ENCODE peak calls at places on chromosomes 6 and 20, in six cellular contexts. K is endothelial cell; P is colonic mucosa; A is occipital lobe; S is H54; N is stimulated activated CD4-positive, alpha-beta T cell treated with anti-CD3 and anti-CD28 coated beads, Interleukin-15, amount 100 ng/mL, for 1 hour. Q is an unnamed sample.

GRCh38 chr6:155146205-155146604 is 117.6 kb upstream of the CLDN20 start:
- DNase-seq in K (no peak), P (no peak), A (no peak), S (no peak), N (no peak), Q (no peak)

GRCh38 chr20:53984354-53984753 is 86.0 kb downstream of the BCAS1 start:
- DNase-seq in K (no peak), P (no peak), A (no peak), S (no peak), N (no peak), Q (no peak)

GRCh38 chr6:14544689-14545088 is 427.1 kb downstream of the CD83 start:
- DNase-seq in K (no peak), P (no peak), A (no peak), S (no peak), N (no peak), Q (no peak)

GRCh38 chr20:24768977-24769675 is 179.9 kb upstream of the CST7 start:
- DNase-seq in K (no peak), P (no peak), A (no peak), S (no peak), N (no peak), Q (no peak)

GRCh38 chr6:38052035-38052434 is 232.5 kb downstream of the ZFAND3 start:
- DNase-seq in K (no peak), P (no peak), A (no peak), S (no peak), N (no peak), Q (no peak)

GRCh38 chr6:34246563-34247391 is 2.0 kb downstream of the SMIM29 start:
- DNase-seq in K (peak), P (peak), A (no peak), S (peak), N (no peak), Q (peak)

GRCh38 chr6:108029226-108029921 is 45.2 kb downstream of the OSTM1 start:
- DNase-seq in K (no peak), P (no peak), A (no peak), S (no peak), N (no peak), Q (no peak)

GRCh38 chr6:139990865-139991264 is 616.4 kb upstream of the CITED2 start:
- DNase-seq in K (no peak), P (no peak), A (no peak), S (no peak), N (no peak), Q (no peak)

GRCh38 chr20:9514461-9515210 is at the start of gene LAMP5:
- DNase-seq in K (peak), P (no peak), A (peak), S (no peak), N (no peak), Q (no peak)

GRCh38 chr6:7758456-7758855 is 32.6 kb downstream of the BMP6 start:
- DNase-seq in K (no peak), P (no peak), A (no peak), S (peak), N (no peak), Q (no peak)

GRCh38 chr6:116210750-116211425 is 43.0 kb downstream of the TSPYL4 start:
- DNase-seq in K (no peak), P (no peak), A (peak), S (no peak), N (no peak), Q (no peak)

GRCh38 chr6:36285797-36286196 is 15.9 kb downstream of the PNPLA1 start:
- DNase-seq in K (no peak), P (no peak), A (no peak), S (no peak), N (no peak), Q (no peak)

GRCh38 chr20:25314497-25315417 is 66.9 kb downstream of the PYGB start:
- DNase-seq in K (no peak), P (no peak), A (no peak), S (no peak), N (no peak), Q (no peak)

GRCh38 chr6:15148356-15149058 is 97.4 kb upstream of the JARID2 start:
- DNase-seq in K (no peak), P (no peak), A (no peak), S (peak), N (no peak), Q (no peak)

GRCh38 chr6:150800596-150801310 is 64.7 kb upstream of the MTHFD1L start:
- DNase-seq in K (no peak), P (no peak), A (no peak), S (no peak), N (no peak), Q (no peak)

GRCh38 chr6:168155193-168155592 is 76.2 kb upstream of the FRMD1 start:
- DNase-seq in K (no peak), P (no peak), A (no peak), S (no peak), N (no peak), Q (no peak)

GRCh38 chr20:47573586-47573985 is 71.9 kb downstream of the NCOA3 start:
- DNase-seq in K (no peak), P (no peak), A (no peak), S (no peak), N (no peak), Q (no peak)

GRCh38 chr20:63254536-63255384 is 497 bp upstream of the NKAIN4 start:
- DNase-seq in K (no peak), P (no peak), A (no peak), S (no peak), N (no peak), Q (no peak)

GRCh38 chr6:137233561-137234504 is 14.6 kb upstream of the IFNGR1 start:
- DNase-seq in K (no peak), P (peak), A (no peak), S (no peak), N (no peak), Q (no peak)

GRCh38 chr6:8383584-8383983 is 51.8 kb downstream of the SLC35B3 start:
- DNase-seq in K (no peak), P (no peak), A (no peak), S (no peak), N (no peak), Q (no peak)

GRCh38 chr6:126170875-126171489 is 168.9 kb upstream of the CENPW start:
- DNase-seq in K (peak), P (peak), A (no peak), S (no peak), N (no peak), Q (no peak)

GRCh38 chr6:130098317-130098716 is 79.9 kb downstream of the L3MBTL3 start:
- DNase-seq in K (no peak), P (no peak), A (no peak), S (no peak), N (no peak), Q (no peak)

GRCh38 chr6:158460602-158461092 is 99.2 kb upstream of the TMEM181 start:
- DNase-seq in K (no peak), P (no peak), A (no peak), S (no peak), N (no peak), Q (no peak)

GRCh38 chr6:32108094-32108627 is 977 bp downstream of the TNXB start:
- DNase-seq in K (no peak), P (peak), A (no peak), S (no peak), N (no peak), Q (no peak)

GRCh38 chr6:140346461-140346860 is 972.0 kb upstream of the CITED2 start:
- DNase-seq in K (no peak), P (no peak), A (no peak), S (no peak), N (no peak), Q (no peak)

GRCh38 chr6:134707342-134707982 is 242.4 kb downstream of the ALDH8A1 start:
- DNase-seq in K (no peak), P (no peak), A (no peak), S (no peak), N (no peak), Q (no peak)

GRCh38 chr20:57908691-57909090 is 198.9 kb upstream of the PMEPA1 start:
- DNase-seq in K (no peak), P (no peak), A (no peak), S (no peak), N (no peak), Q (no peak)

GRCh38 chr6:100346828-100347227 is 117.9 kb downstream of the SIM1 start:
- DNase-seq in K (no peak), P (no peak), A (no peak), S (no peak), N (no peak), Q (no peak)

GRCh38 chr20:58133020-58133419 is 95.4 kb downstream of the ANKRD60 start:
- DNase-seq in K (no peak), P (no peak), A (no peak), S (no peak), N (no peak), Q (no peak)

GRCh38 chr20:38303908-38304379 is at the start of gene BPI:
- DNase-seq in K (no peak), P (no peak), A (no peak), S (no peak), N (no peak), Q (no peak)

GRCh38 chr6:112780498-112781096 is 433.5 kb downstream of the RFPL4B start:
- DNase-seq in K (peak), P (peak), A (peak), S (peak), N (no peak), Q (peak)

GRCh38 chr6:168167431-168168315 is 88.7 kb upstream of the FRMD1 start:
- DNase-seq in K (no peak), P (peak), A (no peak), S (no peak), N (no peak), Q (no peak)

GRCh38 chr6:116096979-116097816 is 3.5 kb upstream of the NT5DC1 start:
- DNase-seq in K (no peak), P (no peak), A (no peak), S (no peak), N (no peak), Q (peak)

GRCh38 chr20:23602261-23602660 is 3.5 kb downstream of the CST9 start:
- DNase-seq in K (no peak), P (no peak), A (no peak), S (no peak), N (no peak), Q (no peak)